ENCODE peak calls at places on chromosomes 7 and 10, in four cellular contexts. W is Peyer's patch, H is hepatocyte, Z is A673. J is an unnamed sample.

GRCh38 chr7:134520130-134520529 is 7.2 kb upstream of the AKR1B10 start:
- DNase-seq in H (no peak), W (no peak), Z (no peak), J (no peak)

GRCh38 chr10:49740346-49741107 is 21.6 kb downstream of the OGDHL start:
- DNase-seq in Z (no peak), W (no peak), H (no peak), J (no peak)

GRCh38 chr10:44828515-44829142 is 82.5 kb upstream of the TMEM72 start:
- DNase-seq in Z (no peak), W (no peak), H (no peak), J (no peak)

GRCh38 chr10:58981051-58981450 is 195.4 kb upstream of the PHYHIPL start:
- DNase-seq in Z (no peak), H (no peak), W (no peak), J (no peak)

GRCh38 chr7:53541467-53541866 is 506.0 kb downstream of the POM121L12 start:
- DNase-seq in Z (no peak), W (no peak), H (no peak), J (no peak)

GRCh38 chr10:124748206-124748605 is 4.0 kb upstream of the FAM53B start:
- DNase-seq in W (no peak), Z (no peak), H (peak; percentile 10), J (no peak)

GRCh38 chr7:5526190-5527037 is 102.8 kb upstream of the TNRC18 start:
- DNase-seq in W (peak; percentile 71), Z (no peak), H (peak; percentile 68), J (no peak)

GRCh38 chr7:1920266-1920681 is 250.2 kb downstream of the ELFN1 start:
- DNase-seq in Z (no peak), W (no peak), H (no peak), J (no peak)

GRCh38 chr7:142771353-142771723 is 568 bp downstream of the PRSS2 start:
- DNase-seq in Z (no peak), H (no peak), W (no peak), J (no peak)

GRCh38 chr10:76033457-76034196 is 602.2 kb downstream of the LRMDA start:
- DNase-seq in Z (no peak), W (no peak), H (peak; percentile 48), J (peak; percentile 69)

GRCh38 chr10:5971315-5971832 is 6.0 kb downstream of the IL15RA start:
- DNase-seq in H (peak; percentile 65), Z (no peak), W (peak; percentile 72), J (peak; percentile 83)

DNA sequence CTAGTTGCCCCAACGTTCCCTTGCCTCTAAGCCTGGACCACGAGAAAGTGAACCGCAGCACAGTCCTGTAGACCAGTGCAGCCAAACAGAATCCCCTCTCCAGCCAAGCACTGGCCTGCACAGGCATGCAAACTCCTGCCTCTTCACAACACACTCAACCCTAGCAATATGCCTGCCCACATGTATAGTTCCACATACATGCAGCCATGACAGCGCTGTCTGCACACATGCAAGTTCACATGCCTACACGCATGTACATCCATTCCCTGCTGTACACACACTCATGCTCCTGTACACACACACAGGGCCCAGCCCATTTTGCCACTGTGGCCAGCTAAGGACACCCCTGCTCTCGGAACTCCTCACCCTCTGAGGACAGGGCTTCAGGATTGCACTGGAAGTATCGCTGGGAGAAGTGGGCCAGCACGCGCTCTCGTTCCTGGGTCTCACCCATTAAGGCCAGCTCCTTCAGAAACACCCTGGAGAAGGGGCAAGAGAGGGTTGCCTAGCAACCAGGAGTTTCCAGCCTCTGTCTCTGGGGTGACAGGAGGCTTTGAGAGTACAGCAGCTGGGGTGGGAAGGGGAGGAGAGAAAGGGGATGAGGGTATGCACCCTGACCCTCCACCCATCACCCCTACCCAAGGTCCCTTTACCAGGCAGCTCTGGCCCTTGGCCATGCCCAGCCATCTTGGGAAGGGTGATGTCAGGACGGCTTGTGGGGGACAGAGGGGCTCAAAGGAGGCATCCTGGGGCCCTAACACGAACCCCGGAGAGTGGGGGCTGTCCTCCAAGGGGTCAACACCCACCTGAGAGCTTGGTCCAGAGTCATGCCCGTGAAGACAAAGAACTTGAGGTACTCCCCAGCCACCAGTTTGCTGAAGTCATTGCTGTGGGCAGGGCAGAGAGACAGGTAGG is 7.0 kb downstream of the PSD start:
- DNase-seq in Z (no peak), W (no peak), H (no peak), J (no peak)
- H3K27ac ChIP-seq in Z (no peak overlapping the region), W (no peak overlapping the region), H (no peak overlapping the region), J (no peak overlapping the region)

DNA sequence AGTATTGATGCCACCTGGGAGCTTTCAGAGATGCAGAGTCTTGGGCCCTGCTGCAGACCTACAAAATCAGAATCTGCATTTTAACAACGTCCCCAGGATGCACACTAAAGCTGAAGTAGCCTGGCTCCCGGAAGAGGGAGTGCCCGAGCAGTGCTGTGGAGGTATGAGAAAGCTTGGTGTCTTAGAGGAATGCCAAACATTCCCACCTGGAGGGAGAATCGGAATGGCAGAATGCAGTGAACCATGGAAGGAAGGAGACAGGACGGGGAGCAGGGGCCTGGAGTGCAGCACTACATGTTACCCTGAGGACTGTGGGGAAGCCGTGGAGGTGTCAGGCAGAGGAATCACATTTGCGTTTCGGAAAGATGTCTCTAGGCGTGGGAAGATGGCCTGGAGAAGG is 90.9 kb downstream of the AOAH start:
- DNase-seq in W (no peak), Z (no peak), H (no peak), J (no peak)
- H3K27ac ChIP-seq in W (no peak overlapping the region), Z (no peak overlapping the region), H (no peak overlapping the region), J (no peak overlapping the region)

GRCh38 chr10:104831272-104831671 is 190.2 kb downstream of the SORCS3 start:
- DNase-seq in W (no peak), Z (no peak), H (no peak), J (no peak)
- H3K27ac ChIP-seq in W (no peak overlapping the region), Z (no peak overlapping the region), H (no peak overlapping the region), J (no peak overlapping the region)

DNA sequence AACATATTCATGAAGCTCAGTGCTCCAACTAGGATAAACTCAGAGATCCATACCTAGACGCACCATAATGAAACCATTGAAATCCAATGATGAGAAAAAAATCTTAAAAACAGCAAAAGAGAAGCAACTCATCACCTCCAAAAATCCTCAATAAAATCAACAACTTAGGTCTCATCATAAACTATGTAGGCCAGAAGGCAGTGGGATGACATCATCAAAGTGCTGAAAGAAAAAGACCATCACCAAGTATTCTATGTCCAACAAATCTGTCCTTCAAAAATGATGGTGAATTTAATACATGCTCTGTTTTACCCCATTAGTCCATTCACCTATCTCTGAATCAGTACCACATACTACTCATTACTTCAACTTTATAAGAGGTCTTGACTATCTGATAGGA is 304.4 kb downstream of the HDAC9 start:
- DNase-seq in W (no peak), Z (no peak), H (no peak), J (no peak)
- H3K27ac ChIP-seq in W (no peak overlapping the region), Z (no peak overlapping the region), H (no peak overlapping the region), J (no peak overlapping the region)

GRCh38 chr7:150891740-150892139 is 39.4 kb downstream of the AOC1 start:
- DNase-seq in H (no peak), Z (no peak), W (no peak), J (no peak)
- H3K27ac ChIP-seq in H (no peak overlapping the region), Z (no peak overlapping the region), W (no peak overlapping the region), J (no peak overlapping the region)

GRCh38 chr7:130216025-130216424 is 8.4 kb downstream of the SSMEM1 start:
- DNase-seq in Z (no peak), W (no peak), H (no peak), J (no peak)
- H3K27ac ChIP-seq in Z (no peak overlapping the region), W (no peak overlapping the region), H (no peak overlapping the region), J (no peak overlapping the region)

GRCh38 chr10:131899695-131900349 is 986 bp upstream of the PPP2R2D start:
- DNase-seq in Z (peak; percentile 42), W (no peak), H (no peak), J (no peak)
- H3K27ac ChIP-seq in Z (no peak overlapping the region), W (peak overlapping the region; percentile 98), H (peak overlapping the region; percentile 46), J (no peak overlapping the region)

DNA sequence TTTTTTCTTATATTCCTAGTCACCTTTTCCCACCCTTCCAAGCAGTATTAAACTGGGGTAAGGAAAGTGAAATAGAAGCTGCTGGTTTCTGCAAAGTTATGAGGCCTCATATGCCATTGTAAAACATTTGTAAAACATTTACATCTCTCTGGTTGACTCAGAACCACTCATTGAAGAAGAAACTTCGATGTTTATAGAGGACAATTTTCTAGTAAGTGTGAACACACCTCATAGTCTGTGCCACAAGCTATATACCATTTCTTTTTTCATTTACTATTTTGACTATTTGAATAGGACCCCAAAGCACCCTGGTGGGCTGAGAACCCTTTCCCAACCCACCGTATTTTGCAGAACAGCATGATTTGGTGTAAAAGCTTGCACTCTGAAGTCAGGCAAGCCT is 12.9 kb upstream of the ITGB1 start:
- DNase-seq in Z (no peak), H (no peak), W (no peak), J (no peak)
- H3K27ac ChIP-seq in Z (no peak overlapping the region), H (peak overlapping the region; percentile 35), W (no peak overlapping the region), J (no peak overlapping the region)

DNA sequence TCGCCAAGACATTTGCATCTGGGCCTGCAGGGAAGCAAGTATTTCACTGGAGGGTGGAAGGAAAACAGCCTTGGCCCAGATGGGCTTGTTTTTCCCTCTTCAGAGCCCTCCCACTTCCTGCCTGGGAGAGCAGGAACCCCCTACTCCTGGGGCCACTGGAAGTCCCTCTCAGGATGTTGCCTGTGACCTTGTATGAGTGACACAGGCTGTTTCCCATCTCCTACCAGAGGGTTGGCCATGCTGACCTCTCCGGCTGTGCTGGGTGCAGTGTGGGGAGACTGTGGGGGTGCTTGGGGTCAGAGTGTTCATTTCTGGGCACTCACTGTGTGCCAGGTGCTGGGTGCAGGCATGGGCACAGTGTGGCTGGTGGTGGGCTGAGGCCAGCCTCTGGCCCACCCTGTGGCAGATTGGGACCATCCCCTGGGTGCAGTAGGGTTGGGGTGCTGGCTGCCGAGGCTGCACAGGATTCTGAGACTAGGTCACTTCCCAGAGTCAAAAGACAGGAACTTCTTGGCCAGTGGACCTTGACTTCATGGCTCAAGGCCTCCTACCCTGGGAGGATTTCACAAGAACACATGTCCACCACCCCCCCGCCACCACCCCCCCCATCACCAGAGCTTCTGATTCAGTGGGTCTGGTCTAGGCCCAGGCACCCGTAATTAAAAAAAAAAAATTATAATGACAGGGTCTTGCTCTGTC is 10.2 kb downstream of the TSPAN15 start:
- DNase-seq in Z (no peak), H (no peak), W (peak; percentile 50), J (no peak)
- H3K27ac ChIP-seq in Z (no peak overlapping the region), H (no peak overlapping the region), W (no peak overlapping the region), J (no peak overlapping the region)